ENCODE peak calls at places on chromosomes 5 and 9, in eight cellular contexts. D is heart left ventricle; T is upper lobe of right lung; V is astrocyte; F is effector memory CD4-positive, alpha-beta T cell; Y is endothelial cell of umbilical vein; H is body of pancreas; U is mesendoderm. K is an unnamed sample.

GRCh38 chr5:123099514-123100151 is 10.6 kb downstream of the PRDM6 start:
- DNase-seq in D (no peak), T (peak; percentile 70), V (no peak), F (no peak), Y (no peak), H (no peak), U (peak; percentile 59), K (no peak)

GRCh38 chr5:34586117-34586885 is 69.8 kb upstream of the RAI14 start:
- DNase-seq in D (no peak), T (no peak), V (peak; percentile 94), F (no peak), Y (peak; percentile 95), H (no peak), U (no peak), K (peak; percentile 89)

GRCh38 chr9:123322771-123323481 is 33.1 kb upstream of the CRB2 start:
- DNase-seq in D (no peak), T (no peak), V (no peak), F (peak; percentile 25), Y (no peak), H (no peak), U (peak; percentile 84), K (peak; percentile 34)

GRCh38 chr5:37847978-37848425 is 8.2 kb upstream of the GDNF start:
- DNase-seq in D (no peak), T (no peak), V (peak; percentile 67), F (no peak), Y (peak; percentile 76), H (no peak), U (peak; percentile 75), K (no peak)

GRCh38 chr5:65161655-65162054 is 320.1 kb downstream of the ADAMTS6 start:
- DNase-seq in D (no peak), T (no peak), V (no peak), F (no peak), Y (peak; percentile 32), H (no peak), U (no peak), K (no peak)

GRCh38 chr9:32487981-32488380 is 38.0 kb downstream of the RIGI start:
- DNase-seq in D (no peak), T (no peak), V (peak; percentile 72), F (no peak), Y (no peak), H (no peak), U (no peak), K (no peak)

GRCh38 chr9:134320195-134320885 is 5.9 kb upstream of the RXRA start:
- DNase-seq in D (no peak), T (peak; percentile 54), V (no peak), F (no peak), Y (no peak), H (no peak), U (peak; percentile 37), K (no peak)

GRCh38 chr5:148905541-148905940 is 79.1 kb downstream of the ADRB2 start:
- DNase-seq in D (no peak), T (no peak), V (no peak), F (no peak), Y (no peak), H (no peak), U (no peak), K (no peak)

GRCh38 chr5:10689391-10690081 is 71.5 kb downstream of the DAP start:
- DNase-seq in D (no peak), T (no peak), V (peak; percentile 53), F (no peak), Y (peak; percentile 35), H (no peak), U (peak; percentile 92), K (peak; percentile 36)

GRCh38 chr5:10623305-10623910 is 59.5 kb downstream of the ANKRD33B start:
- DNase-seq in D (no peak), T (no peak), V (no peak), F (no peak), Y (no peak), H (no peak), U (no peak), K (no peak)

GRCh38 chr5:149170292-149170691 is 29.0 kb downstream of the ABLIM3 start:
- DNase-seq in D (peak; percentile 34), T (no peak), V (peak; percentile 67), F (no peak), Y (no peak), H (no peak), U (no peak), K (peak; percentile 19)

GRCh38 chr9:107569171-107569570 is 79.6 kb upstream of the KLF4 start:
- DNase-seq in D (no peak), T (no peak), V (no peak), F (no peak), Y (peak; percentile 13), H (no peak), U (no peak), K (no peak)

GRCh38 chr5:82365744-82366228 is 87.6 kb upstream of the RPS23 start:
- DNase-seq in D (no peak), T (no peak), V (peak; percentile 85), F (no peak), Y (no peak), H (no peak), U (no peak), K (no peak)

GRCh38 chr9:105357937-105358336 is 89.9 kb upstream of the FSD1L start:
- DNase-seq in D (no peak), T (no peak), V (no peak), F (no peak), Y (no peak), H (no peak), U (no peak), K (no peak)

GRCh38 chr5:12277504-12278192 is 373.4 kb upstream of the CTNND2 start:
- DNase-seq in D (no peak), T (no peak), V (no peak), F (no peak), Y (no peak), H (no peak), U (no peak), K (no peak)

DNA sequence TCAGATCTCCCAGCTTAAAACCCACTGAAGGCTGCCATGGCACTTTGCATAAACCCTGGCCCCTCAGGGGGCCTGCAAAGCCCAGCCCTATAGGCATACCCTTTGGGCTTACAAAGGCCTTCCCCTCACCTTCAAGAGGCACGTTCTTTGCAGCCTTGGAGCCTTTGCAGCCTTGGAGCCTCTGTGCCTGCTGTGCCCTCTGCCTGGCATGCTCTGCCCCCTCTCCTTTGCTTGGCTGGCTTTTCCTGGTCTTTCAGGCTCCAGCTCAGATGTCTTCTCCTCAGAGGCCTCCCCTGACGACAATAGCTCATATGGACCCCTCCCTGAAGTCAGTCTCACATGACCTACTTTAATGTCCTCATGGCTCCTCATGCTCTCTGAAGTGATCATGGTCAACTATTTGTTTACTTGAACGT is 60.3 kb downstream of the CXXC5 start:
- DNase-seq in D (no peak), T (no peak), V (no peak), F (no peak), Y (no peak), H (no peak), U (no peak), K (no peak)
- H3K4me1 ChIP-seq in D (peaks cover 40% of the 10 kb centered on the region), T (peaks cover 30% of the 10 kb centered on the region), V (peaks cover 27% of the 10 kb centered on the region), F (peaks cover 23% of the 10 kb centered on the region), Y (peaks cover 7% of the 10 kb centered on the region), H (peaks cover 37% of the 10 kb centered on the region), U (peaks cover 27% of the 10 kb centered on the region), K (peaks cover 22% of the 10 kb centered on the region)

GRCh38 chr9:27365977-27366376 is 69.0 kb upstream of the EQTN start:
- DNase-seq in D (no peak), T (no peak), V (peak; percentile 36), F (no peak), Y (no peak), H (no peak), U (no peak), K (no peak)
- H3K4me1 ChIP-seq in D (no peaks in the 10 kb centered on the region), T (peaks cover 32% of the 10 kb centered on the region), V (peaks cover 6% of the 10 kb centered on the region), F (no peaks in the 10 kb centered on the region), Y (no peaks in the 10 kb centered on the region), H (peaks cover 56% of the 10 kb centered on the region), U (peaks cover 7% of the 10 kb centered on the region), K (no peaks in the 10 kb centered on the region)

GRCh38 chr5:31990296-31990695 is 183.8 kb downstream of the GOLPH3 start:
- DNase-seq in D (no peak), T (no peak), V (peak; percentile 30), F (no peak), Y (no peak), H (no peak), U (no peak), K (no peak)
- H3K4me1 ChIP-seq in D (peaks cover 40% of the 10 kb centered on the region), T (no peaks in the 10 kb centered on the region), V (peaks cover 34% of the 10 kb centered on the region), F (no peaks in the 10 kb centered on the region), Y (no peaks in the 10 kb centered on the region), H (no peaks in the 10 kb centered on the region), U (no peaks in the 10 kb centered on the region), K (no peaks in the 10 kb centered on the region)

DNA sequence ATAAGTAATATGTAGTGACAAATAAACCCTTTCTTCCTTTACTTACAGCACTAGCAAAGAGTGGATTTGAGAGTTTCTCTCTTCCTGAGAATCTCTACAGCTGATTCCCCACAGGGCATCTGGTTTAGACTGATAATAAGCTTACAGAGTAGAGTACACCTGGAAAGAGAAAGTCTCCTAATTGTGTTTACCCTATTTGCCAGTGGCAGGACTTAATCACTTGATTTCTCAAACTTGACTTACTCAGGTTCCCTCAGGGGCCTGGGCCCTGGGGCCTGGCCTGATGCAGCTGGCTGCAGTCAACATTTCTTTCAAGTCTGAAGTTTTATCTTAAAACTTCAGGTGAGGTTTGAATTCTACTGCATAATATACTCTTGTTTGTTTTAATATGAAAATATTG is 38.0 kb upstream of the UBTD2 start:
- DNase-seq in D (no peak), T (no peak), V (no peak), F (no peak), Y (no peak), H (no peak), U (no peak), K (no peak)
- H3K4me1 ChIP-seq in D (no peaks in the 10 kb centered on the region), T (no peaks in the 10 kb centered on the region), V (no peaks in the 10 kb centered on the region), F (no peaks in the 10 kb centered on the region), Y (no peaks in the 10 kb centered on the region), H (peaks cover 10% of the 10 kb centered on the region), U (no peaks in the 10 kb centered on the region), K (no peaks in the 10 kb centered on the region)

GRCh38 chr9:137044502-137045177 is 1.3 kb downstream of the NPDC1 start:
- DNase-seq in D (no peak), T (no peak), V (no peak), F (no peak), Y (peak; percentile 31), H (peak; percentile 83), U (no peak), K (no peak)

GRCh38 chr9:137048655-137049543 is 2.9 kb upstream of the NPDC1 start:
- DNase-seq in D (no peak), T (no peak), V (no peak), F (no peak), Y (no peak), H (no peak), U (no peak), K (no peak)

GRCh38 chr9:137044042-137044441 is 1.9 kb downstream of the NPDC1 start:
- DNase-seq in D (no peak), T (no peak), V (no peak), F (no peak), Y (no peak), H (no peak), U (no peak), K (no peak)

GRCh38 chr9:137045294-137046093 is 483 bp downstream of the NPDC1 start:
- DNase-seq in D (no peak), T (no peak), V (peak; percentile 34), F (no peak), Y (peak; percentile 40), H (no peak), U (no peak), K (peak; percentile 62)

GRCh38 chr9:137046094-137046787 is at the start of gene NPDC1:
- DNase-seq in D (peak; percentile 82), T (peak; percentile 89), V (peak; percentile 41), F (peak; percentile 66), Y (peak; percentile 79), H (peak; percentile 87), U (peak; percentile 90), K (peak; percentile 74)
- H3K4me1 ChIP-seq in D (peaks cover 53% of the 10 kb centered on the region), T (peaks cover 23% of the 10 kb centered on the region), V (peaks cover 16% of the 10 kb centered on the region), F (peaks cover 23% of the 10 kb centered on the region), Y (peaks cover 35% of the 10 kb centered on the region), H (peaks cover 38% of the 10 kb centered on the region), U (no peaks in the 10 kb centered on the region), K (peaks cover 5% of the 10 kb centered on the region)

GRCh38 chr5:78407458-78407857 is 47.0 kb downstream of the SCAMP1 start:
- DNase-seq in D (no peak), T (no peak), V (no peak), F (no peak), Y (no peak), H (no peak), U (no peak), K (no peak)
- H3K4me1 ChIP-seq in D (peaks cover 11% of the 10 kb centered on the region), T (no peaks in the 10 kb centered on the region), V (peaks cover 13% of the 10 kb centered on the region), F (no peaks in the 10 kb centered on the region), Y (peaks cover 14% of the 10 kb centered on the region), H (peaks cover 20% of the 10 kb centered on the region), U (peaks cover 3% of the 10 kb centered on the region), K (no peaks in the 10 kb centered on the region)